ENCODE peak calls at places on chromosomes 6 and 20, in four cellular contexts. L is PC-9, I is GM23338, D is kidney. V is an unnamed sample.

GRCh38 chr6:22657341-22657985 is 88.1 kb downstream of the HDGFL1 start:
- DNase-seq in L (no peak), I (no peak), D (no peak), V (no peak)

GRCh38 chr6:35178932-35179832 is 34.6 kb upstream of the SCUBE3 start:
- DNase-seq in L (no peak), I (peak), D (no peak), V (no peak)

GRCh38 chr20:23128461-23129125 is 42.5 kb upstream of the CD93 start:
- DNase-seq in L (no peak), I (no peak), D (no peak), V (no peak)

GRCh38 chr6:157911278-157911677 is 70.4 kb upstream of the SYNJ2 start:
- DNase-seq in L (no peak), I (peak), D (no peak), V (no peak)

GRCh38 chr20:43255877-43256276 is 66.2 kb upstream of the PTPRT start:
- DNase-seq in L (no peak), I (no peak), D (no peak), V (no peak)

GRCh38 chr20:47257771-47258170 is 98.7 kb downstream of the ZMYND8 start:
- DNase-seq in L (no peak), I (no peak), D (no peak), V (no peak)

GRCh38 chr6:128118401-128118800 is 217.5 kb upstream of the THEMIS start:
- DNase-seq in L (no peak), I (no peak), D (no peak), V (no peak)

GRCh38 chr20:58661298-58662141 is 10.4 kb downstream of the STX16 start:
- DNase-seq in L (no peak), I (no peak), D (no peak), V (no peak)

GRCh38 chr6:38570750-38571149 is 69.0 kb downstream of the BTBD9 start:
- DNase-seq in L (no peak), I (peak), D (no peak), V (no peak)

GRCh38 chr6:42968783-42969182 is 8.2 kb downstream of the GNMT start:
- DNase-seq in L (no peak), I (no peak), D (no peak), V (no peak)

GRCh38 chr20:52481443-52481842 is 289.9 kb upstream of the ZFP64 start:
- DNase-seq in L (no peak), I (no peak), D (no peak), V (no peak)

GRCh38 chr6:13075491-13075845 is 252.9 kb downstream of the TBC1D7 start:
- DNase-seq in L (no peak), I (no peak), D (no peak), V (no peak)

GRCh38 chr20:47061549-47061948 is 166.9 kb downstream of the EYA2 start:
- DNase-seq in L (no peak), I (no peak), D (no peak), V (no peak)

GRCh38 chr20:19249515-19249914 is 37.1 kb downstream of the SLC24A3 start:
- DNase-seq in L (no peak), I (no peak), D (no peak), V (no peak)

GRCh38 chr20:25292176-25292891 is 44.4 kb downstream of the PYGB start:
- DNase-seq in L (no peak), I (no peak), D (no peak), V (no peak)

GRCh38 chr6:118171852-118172251 is 264.8 kb downstream of the SLC35F1 start:
- DNase-seq in L (no peak), I (no peak), D (no peak), V (no peak)

GRCh38 chr6:139433647-139434419 is 59.4 kb upstream of the CITED2 start:
- DNase-seq in L (peak), I (no peak), D (no peak), V (no peak)

GRCh38 chr20:4318891-4319290 is 303.5 kb upstream of the RNF24 start:
- DNase-seq in L (no peak), I (no peak), D (no peak), V (no peak)

GRCh38 chr20:53872081-53872541 is 198.3 kb downstream of the BCAS1 start:
- DNase-seq in L (no peak), I (no peak), D (no peak), V (no peak)

GRCh38 chr6:13400772-13401171 is 72.4 kb upstream of the TBC1D7 start:
- DNase-seq in L (no peak), I (no peak), D (no peak), V (no peak)

GRCh38 chr6:84460491-84460890 is 233.0 kb upstream of the CEP162 start:
- DNase-seq in L (no peak), I (no peak), D (no peak), V (no peak)

GRCh38 chr6:165726915-165727314 is 63.9 kb upstream of the PDE10A start:
- DNase-seq in L (no peak), I (peak), D (no peak), V (no peak)

GRCh38 chr6:144106206-144106605 is 10.8 kb upstream of the SF3B5 start:
- DNase-seq in L (no peak), I (peak), D (no peak), V (no peak)
- H3K27ac ChIP-seq in L (no peak), I (no peak), D (no peak), V (no peak)

GRCh38 chr20:35077341-35077740 is 15.3 kb downstream of the TRPC4AP start:
- DNase-seq in L (no peak), I (no peak), D (no peak), V (peak)

GRCh38 chr20:35079472-35080347 is 12.9 kb downstream of the TRPC4AP start:
- DNase-seq in L (no peak), I (no peak), D (no peak), V (no peak)

DNA sequence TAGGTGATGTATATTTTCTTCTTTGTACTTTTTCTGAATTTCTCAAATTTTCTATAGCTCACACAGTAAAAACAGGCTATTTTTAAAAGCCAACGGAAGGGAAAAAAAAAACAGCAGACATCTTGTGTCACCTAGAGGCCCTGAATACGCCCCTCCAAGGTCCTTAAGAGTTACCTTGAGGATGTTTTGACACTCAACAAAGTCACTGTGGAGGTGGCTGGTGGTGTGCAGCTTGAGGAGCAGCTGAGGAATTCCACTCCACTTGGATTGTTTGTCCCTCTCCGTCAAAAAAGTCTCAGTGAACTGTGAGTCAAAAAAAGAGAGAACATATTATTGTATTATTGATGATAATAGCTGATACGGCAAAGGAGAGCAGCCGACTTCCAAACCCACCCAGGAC is 14.7 kb downstream of the TRPC4AP start:
- DNase-seq in L (no peak), I (no peak), D (no peak), V (no peak)
- TF ChIP-seq CTCF in L (no peak), I (no peak), D (no peak), V (no peak)

GRCh38 chr6:131602913-131603312 is 25.1 kb downstream of the MED23 start:
- DNase-seq in L (no peak), I (no peak), D (no peak), V (peak)

GRCh38 chr6:131597448-131597847 is 24.4 kb downstream of the ARG1 start:
- DNase-seq in L (no peak), I (peak), D (no peak), V (peak)

GRCh38 chr6:131600696-131601095 is 27.3 kb downstream of the MED23 start:
- DNase-seq in L (no peak), I (no peak), D (no peak), V (no peak)
- H3K27ac ChIP-seq in L (no peak), I (no peak), D (no peak), V (no peak)

DNA sequence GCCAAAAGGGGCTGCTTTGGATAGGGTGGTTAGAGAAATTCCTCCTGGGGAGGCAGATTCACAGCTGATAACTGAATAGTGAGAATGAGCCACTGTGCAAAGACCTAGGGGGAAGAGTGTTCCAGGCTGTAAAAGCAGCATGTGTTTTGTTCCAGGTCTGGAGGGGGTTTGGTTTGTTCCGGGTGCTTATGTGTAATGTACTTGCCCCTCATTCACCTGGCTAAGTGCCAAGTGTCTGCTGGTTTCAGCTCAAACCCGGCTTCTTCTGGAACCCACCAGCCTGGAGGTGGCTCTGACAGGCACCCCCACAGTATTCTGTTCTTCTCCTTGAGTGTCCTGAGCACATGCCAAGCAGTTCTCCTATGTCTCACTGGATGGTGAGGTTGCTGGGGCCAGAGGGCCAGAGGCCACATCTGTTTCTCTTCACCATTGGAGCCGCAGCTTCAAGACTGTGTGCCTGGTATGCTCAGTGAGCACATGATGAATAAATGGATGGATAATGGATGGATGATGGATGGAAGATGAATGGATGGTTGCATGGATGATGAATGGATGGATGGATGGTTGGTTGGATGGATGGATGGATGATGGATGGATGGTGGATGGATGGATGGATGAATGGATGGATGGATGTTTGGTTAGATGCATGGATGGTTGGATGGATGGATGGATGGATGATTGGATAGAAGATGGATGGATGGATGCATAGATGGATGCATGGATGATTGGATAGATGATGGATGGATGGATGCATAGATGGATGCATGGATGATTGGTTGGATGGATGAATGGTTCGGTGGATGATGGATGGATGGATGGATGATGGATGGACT is 227.6 kb downstream of the BMP7 start:
- DNase-seq in L (no peak), I (no peak), D (no peak), V (no peak)
- TF ChIP-seq CTCF in L (no peak), I (no peak), D (no peak), V (no peak)

V was measured in RWPE1.